ENCODE peak calls at places on chromosomes 2 and 18, in seven cellular contexts. X is right atrium auricular region, N is choroid plexus epithelial cell, L is AG09319, G is SK-N-SH, D is GM12865, H is nephron progenitor cell. O is an unnamed sample.
A peak's percentile ranks its signal among the peaks of the same experiment; 100 is the strongest.

GRCh38 chr2:4272261-4272858 is 569.0 kb downstream of the DCDC2C start:
- DNase-seq in D (no peak), G (no peak), L (no peak), X (no peak), N (no peak), H (no peak), O (no peak)

GRCh38 chr2:222393733-222394267 is 30.5 kb upstream of the SGPP2 start:
- DNase-seq in H (no peak), X (no peak), N (no peak), D (no peak), G (no peak), L (no peak), O (no peak)

GRCh38 chr2:223093436-223093839 is 41.4 kb downstream of the KCNE4 start:
- DNase-seq in H (no peak), G (no peak), X (peak; percentile 85), N (peak; percentile 39), L (no peak), D (no peak), O (no peak)

GRCh38 chr2:163877316-163877715 is 141.5 kb upstream of the FIGN start:
- DNase-seq in H (peak; percentile 4), L (no peak), N (peak; percentile 81), G (no peak), X (no peak), D (no peak), O (no peak)

GRCh38 chr2:44926957-44927356 is 14.5 kb upstream of the SIX3 start:
- DNase-seq in X (no peak), H (no peak), D (no peak), N (no peak), L (no peak), G (no peak), O (no peak)

GRCh38 chr2:99697811-99698568 is 208.2 kb upstream of the REV1 start:
- DNase-seq in G (no peak), H (no peak), X (peak; percentile 73), D (no peak), N (peak; percentile 68), L (peak; percentile 86), O (no peak)

GRCh38 chr18:75316826-75317225 is 106.2 kb downstream of the TSHZ1 start:
- DNase-seq in H (no peak), N (no peak), L (no peak), X (no peak), G (no peak), D (no peak), O (no peak)

GRCh38 chr18:43596106-43596712 is 318.9 kb upstream of the SYT4 start:
- DNase-seq in H (no peak), X (no peak), N (peak; percentile 56), D (peak; percentile 30), L (no peak), G (peak; percentile 61), O (no peak)

GRCh38 chr2:182867411-182868048 is 1.1 kb upstream of the FRZB start:
- DNase-seq in H (no peak), N (no peak), D (no peak), G (peak; percentile 49), L (no peak), X (no peak), O (no peak)

GRCh38 chr2:132645176-132645575 is 24.8 kb downstream of the LYPD1 start:
- DNase-seq in L (no peak), H (no peak), N (no peak), D (peak; percentile 32), G (no peak), X (no peak), O (no peak)

GRCh38 chr18:59451963-59452362 is 92.9 kb upstream of the LMAN1 start:
- DNase-seq in L (no peak), N (no peak), X (no peak), D (no peak), G (no peak), H (no peak), O (no peak)

GRCh38 chr18:46624127-46624526 is 32.9 kb downstream of the LOXHD1 start:
- DNase-seq in X (peak; percentile 4), G (no peak), N (no peak), H (no peak), D (no peak), L (no peak), O (peak; percentile 71)

GRCh38 chr2:31216734-31217133 is 581 bp downstream of the CAPN14 start:
- DNase-seq in X (peak; percentile 4), G (no peak), H (no peak), D (peak; percentile 78), L (no peak), N (no peak), O (peak; percentile 59)

DNA sequence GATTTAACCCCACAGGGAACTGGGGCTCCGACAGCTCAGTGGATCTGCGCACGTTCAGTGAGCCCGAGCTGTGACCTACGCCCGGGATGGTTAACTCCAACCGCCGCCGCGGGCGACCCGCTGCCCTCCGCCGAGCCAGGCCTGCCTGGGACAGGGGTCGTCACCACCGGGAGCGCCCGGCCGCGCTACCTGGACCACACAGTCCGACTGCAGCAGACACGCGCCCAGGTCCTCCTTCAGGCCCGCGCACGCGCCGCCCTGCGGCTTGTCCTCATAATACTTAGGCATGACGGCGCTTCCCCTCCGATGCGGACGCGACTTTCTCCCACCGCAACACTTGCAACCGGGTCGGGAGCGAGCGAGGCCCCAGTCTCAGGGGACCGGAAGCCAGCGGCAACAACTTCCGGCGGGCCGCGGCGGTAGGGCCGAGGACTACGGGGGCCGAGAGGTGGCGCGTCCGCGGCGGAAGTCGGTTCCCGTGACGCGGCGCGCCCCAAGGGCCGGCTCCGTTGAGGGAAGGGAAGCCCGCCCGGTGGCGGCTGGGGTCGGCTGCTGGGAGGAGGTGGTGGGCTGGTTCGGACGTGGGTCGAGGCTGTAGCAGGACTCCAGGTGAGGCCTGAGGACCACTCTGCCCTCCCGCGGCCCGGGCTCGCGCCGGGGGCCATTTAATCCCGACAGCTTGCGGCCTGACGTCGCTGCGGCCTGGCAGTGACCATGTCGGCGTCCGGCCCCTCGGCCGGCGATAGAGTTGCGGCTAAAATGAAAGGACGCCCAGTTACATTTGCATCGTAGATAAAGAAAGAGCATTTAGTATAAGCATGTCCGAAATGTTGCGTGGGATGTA is at the start of the genes COA5 and UNC50:
- DNase-seq in X (peak; percentile 87), L (peak; percentile 76), G (peak; percentile 98), H (peak; percentile 90), N (peak; percentile 92), D (peak; percentile 96), O (peak; percentile 96)
- TF ChIP-seq CTCF in X (peak; percentile 29), L (no peak), G (no peak), H (no peak), N (no peak), D (no peak), O (peak; percentile 18)

GRCh38 chr2:240131296-240131695 is 4.8 kb downstream of the COPS9 start:
- DNase-seq in H (no peak), L (no peak), X (no peak), N (no peak), D (no peak), G (no peak), O (no peak)

GRCh38 chr2:240130393-240131195 is 5.5 kb downstream of the COPS9 start:
- DNase-seq in N (no peak), X (no peak), L (no peak), G (no peak), H (no peak), D (no peak), O (no peak)

GRCh38 chr2:240132651-240132980 is 3.5 kb downstream of the COPS9 start:
- DNase-seq in D (no peak), L (no peak), N (no peak), H (no peak), X (no peak), G (no peak), O (no peak)

GRCh38 chr2:240133401-240133800 is 2.7 kb downstream of the COPS9 start:
- DNase-seq in H (no peak), N (no peak), X (no peak), G (no peak), D (no peak), L (no peak), O (no peak)

GRCh38 chr2:240131941-240132650 is 4.0 kb downstream of the COPS9 start:
- DNase-seq in N (no peak), X (no peak), D (no peak), G (no peak), H (no peak), L (no peak), O (no peak)
- TF ChIP-seq CTCF in N (peak; percentile 40), X (no peak), D (no peak), G (peak; percentile 24), H (no peak), L (no peak), O (peak; percentile 9)

GRCh38 chr18:21979171-21979560 is 190.2 kb upstream of the GATA6 start:
- DNase-seq in D (no peak), H (peak; percentile 48), X (no peak), N (no peak), G (no peak), L (no peak), O (no peak)
- TF ChIP-seq CTCF in D (no peak), H (no peak), X (no peak), N (no peak), G (no peak), L (no peak), O (no peak)

DNA sequence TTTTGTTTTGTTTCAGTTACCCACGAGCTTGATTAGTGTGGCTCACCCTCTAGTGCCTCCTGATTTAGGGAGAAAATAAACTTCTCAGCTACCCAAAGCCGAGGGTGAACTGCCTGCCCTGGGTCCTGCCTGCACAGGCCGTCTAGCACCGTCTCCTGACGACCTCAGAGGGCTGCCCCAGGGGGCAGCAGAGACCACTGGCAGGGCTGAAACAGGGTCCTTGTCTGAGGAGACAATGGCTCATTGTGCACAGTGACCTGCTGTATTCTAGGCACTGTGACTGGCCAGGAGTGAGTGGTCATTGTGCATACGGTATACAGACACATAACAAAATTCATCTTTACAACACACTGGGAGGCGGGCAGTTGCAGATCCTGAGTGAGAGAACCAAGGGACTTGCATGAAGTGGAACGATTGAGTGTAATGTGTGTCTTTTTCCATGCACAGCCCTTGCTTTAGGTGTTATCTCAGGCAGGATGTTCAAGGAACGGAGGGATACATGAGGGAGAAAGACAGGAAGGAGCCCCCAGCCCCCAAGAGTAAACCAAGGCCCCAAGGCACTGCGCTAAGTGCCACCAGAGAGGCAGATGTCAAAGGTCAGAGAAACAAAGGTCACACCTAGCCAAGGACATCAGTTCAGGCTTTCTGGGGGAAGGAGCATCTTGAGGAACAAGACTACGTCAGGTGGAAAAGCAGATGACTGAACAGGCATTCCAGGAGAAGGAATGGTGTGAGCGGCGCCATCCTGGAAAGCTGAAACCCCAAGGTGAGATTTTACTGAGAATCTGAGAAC is 421.3 kb downstream of the LPIN1 start:
- DNase-seq in H (peak; percentile 43), L (no peak), G (peak; percentile 46), X (no peak), D (peak; percentile 11), N (no peak), O (no peak)
- TF ChIP-seq CTCF in H (peak; percentile 50), L (no peak), G (peak; percentile 33), X (peak; percentile 49), D (peak; percentile 21), N (peak; percentile 11), O (no peak)

DNA sequence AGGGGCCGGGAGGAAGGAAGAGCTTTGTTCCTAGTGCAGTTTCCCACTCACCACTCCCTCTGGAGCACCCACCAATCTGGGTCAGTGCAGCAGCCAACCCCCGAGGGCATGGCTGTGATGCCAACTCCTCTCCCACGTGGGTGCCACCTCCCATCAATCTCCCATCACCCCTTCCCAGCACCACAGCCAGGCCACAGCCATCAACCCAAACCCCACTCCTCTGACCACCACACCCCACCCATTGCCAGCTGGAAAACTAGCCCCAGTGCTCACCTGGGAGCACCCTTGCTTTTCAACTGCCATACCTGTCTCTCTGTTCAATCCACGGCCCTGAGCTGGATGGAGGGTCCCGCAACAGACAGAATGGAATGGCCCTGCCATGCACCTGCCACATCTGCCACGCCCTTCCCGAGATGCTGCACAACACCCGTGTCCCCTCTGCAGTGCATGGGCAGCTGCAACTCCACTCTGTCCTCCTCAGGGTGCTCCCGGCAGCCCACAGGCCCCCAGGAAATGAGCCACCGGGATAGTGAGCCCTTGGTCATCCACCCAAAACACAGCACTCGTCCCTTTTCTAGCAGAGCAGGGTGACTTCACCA is 112.4 kb upstream of the ID2 start:
- DNase-seq in D (no peak), N (no peak), H (no peak), G (no peak), L (no peak), X (no peak), O (no peak)
- TF ChIP-seq CTCF in D (no peak), N (no peak), H (no peak), G (no peak), L (no peak), X (no peak), O (no peak)

O was measured in osteocyte.